ENCODE peak calls at places on chromosome 11, in six cellular contexts. Y is glutamatergic neuron, Z is D721Med, J is fibroblast of lung, E is BE2C, R is GM12865. C is an unnamed sample.

GRCh38 chr11:12556788-12557384 is 117.3 kb upstream of the TEAD1 start:
- DNase-seq in Y (no peak), J (peak; percentile 98), Z (no peak), E (no peak), R (no peak), C (no peak)

GRCh38 chr11:132792341-132793140 is 739.8 kb downstream of the OPCML start:
- DNase-seq in E (peak; percentile 11), Z (no peak), R (no peak), J (no peak), Y (peak; percentile 31), C (no peak)

GRCh38 chr11:25953015-25953414 is 378.9 kb upstream of the ANO3 start:
- DNase-seq in Y (no peak), R (no peak), Z (no peak), E (no peak), J (no peak), C (no peak)

GRCh38 chr11:16280256-16280682 is 76.1 kb downstream of the SOX6 start:
- DNase-seq in Y (no peak), J (peak; percentile 19), E (peak; percentile 32), Z (no peak), R (peak; percentile 6), C (no peak)

GRCh38 chr11:63017306-63017974 is 1.8 kb upstream of the SLC22A8 start:
- DNase-seq in R (no peak), Z (no peak), Y (no peak), E (peak; percentile 69), J (peak; percentile 3), C (no peak)

GRCh38 chr11:88202498-88202897 is 27.3 kb upstream of the RAB38 start:
- DNase-seq in J (no peak), R (no peak), Z (no peak), Y (no peak), E (no peak), C (no peak)

GRCh38 chr11:31649567-31649966 is 140.0 kb downstream of the ELP4 start:
- DNase-seq in R (no peak), E (no peak), J (no peak), Z (no peak), Y (no peak), C (no peak)

GRCh38 chr11:103396237-103396636 is 287.0 kb downstream of the DYNC2H1 start:
- DNase-seq in J (peak; percentile 27), Z (no peak), Y (no peak), E (no peak), R (no peak), C (no peak)

GRCh38 chr11:3186166-3186953 is 21.2 kb upstream of the OSBPL5 start:
- DNase-seq in Y (no peak), Z (no peak), J (no peak), R (no peak), E (no peak), C (no peak)

GRCh38 chr11:47415949-47416472 is 7.6 kb downstream of the SLC39A13 start:
- DNase-seq in R (no peak), J (peak; percentile 95), Y (no peak), Z (no peak), E (no peak), C (no peak)

GRCh38 chr11:86041975-86042378 is 26.9 kb downstream of the PICALM start:
- DNase-seq in Y (peak; percentile 22), R (peak; percentile 88), Z (peak; percentile 33), E (peak; percentile 61), J (peak; percentile 90), C (no peak)

GRCh38 chr11:27698872-27699241 is 1.4 kb downstream of the BDNF start:
- DNase-seq in J (peak; percentile 90), Y (peak; percentile 91), R (peak; percentile 78), Z (no peak), E (peak; percentile 73), C (no peak)

GRCh38 chr11:13963169-13963948 is 836 bp downstream of the SPON1 start:
- DNase-seq in E (no peak), Y (peak; percentile 36), J (peak; percentile 20), R (no peak), Z (peak; percentile 33), C (no peak)

GRCh38 chr11:45166604-45166897 is 20.1 kb downstream of the PRDM11 start:
- DNase-seq in J (no peak), E (no peak), Z (no peak), Y (no peak), R (no peak), C (no peak)

GRCh38 chr11:61149624-61150615 is 11.3 kb downstream of the VPS37C start:
- DNase-seq in E (no peak), R (no peak), Y (no peak), Z (no peak), J (no peak), C (peak; percentile 44)

GRCh38 chr11:44702897-44703296 is 23.9 kb upstream of the TSPAN18 start:
- DNase-seq in Y (no peak), Z (no peak), E (peak; percentile 75), J (peak; percentile 36), R (no peak), C (no peak)

GRCh38 chr11:100908746-100909145 is 220.9 kb downstream of the PGR start:
- DNase-seq in E (no peak), J (peak; percentile 85), R (peak; percentile 29), Z (no peak), Y (no peak), C (no peak)

GRCh38 chr11:64914123-64914522 is 2.9 kb downstream of the ATG2A start:
- DNase-seq in Y (no peak), E (no peak), J (no peak), Z (no peak), R (no peak), C (no peak)

GRCh38 chr11:65424200-65425104 is 1.9 kb downstream of the NEAT1 start:
- DNase-seq in J (peak; percentile 47), Z (no peak), R (peak; percentile 57), Y (no peak), E (peak; percentile 42), C (no peak)

GRCh38 chr11:66326261-66327111 is 9.6 kb upstream of the CD248 start:
- DNase-seq in J (peak; percentile 33), Y (peak; percentile 34), Z (no peak), R (no peak), E (no peak), C (no peak)

GRCh38 chr11:3849297-3849874 is 6.1 kb upstream of the STIM1 start:
- DNase-seq in J (no peak), Z (no peak), Y (no peak), E (peak; percentile 17), R (peak; percentile 58), C (no peak)

GRCh38 chr11:34002420-34002819 is 49.1 kb upstream of the CAPRIN1 start:
- DNase-seq in E (no peak), Z (no peak), Y (peak; percentile 51), R (no peak), J (no peak), C (no peak)

GRCh38 chr11:134856371-134856971 is 444.4 kb upstream of the B3GAT1 start:
- DNase-seq in Z (no peak), R (no peak), E (no peak), J (no peak), Y (no peak), C (no peak)

GRCh38 chr11:28072321-28072720 is 35.6 kb downstream of the KIF18A start:
- DNase-seq in R (no peak), Y (no peak), J (peak; percentile 50), Z (no peak), E (no peak), C (no peak)

GRCh38 chr11:127136438-127136837 is 135.9 kb upstream of the KIRREL3 start:
- DNase-seq in Y (no peak), Z (no peak), R (no peak), E (no peak), J (no peak), C (no peak)

GRCh38 chr11:14386895-14387480 is 28.0 kb upstream of the RRAS2 start:
- DNase-seq in Z (no peak), R (no peak), E (peak; percentile 28), Y (peak; percentile 69), J (peak; percentile 84), C (no peak)

GRCh38 chr11:20840341-20840740 is 171.0 kb downstream of the NELL1 start:
- DNase-seq in J (no peak), E (peak; percentile 6), Z (no peak), R (no peak), Y (no peak), C (no peak)

GRCh38 chr11:109040303-109040702 is 375.4 kb downstream of the DDX10 start:
- DNase-seq in Y (peak; percentile 24), J (no peak), Z (no peak), E (peak; percentile 38), R (peak; percentile 19), C (no peak)

GRCh38 chr11:13076961-13077360 is 67.8 kb downstream of the RASSF10 start:
- DNase-seq in Z (no peak), E (no peak), R (no peak), Y (no peak), J (no peak), C (no peak)

GRCh38 chr11:68038718-68039525 is at the start of gene TCIRG1:
- DNase-seq in Z (no peak), J (peak; percentile 72), E (peak; percentile 50), Y (no peak), R (peak; percentile 84), C (peak; percentile 71)

GRCh38 chr11:46722566-46723358 is 3.7 kb downstream of the F2 start:
- DNase-seq in Y (no peak), R (no peak), Z (no peak), J (no peak), E (no peak), C (no peak)

GRCh38 chr11:62013266-62014157 is 46.1 kb upstream of the FTH1 start:
- DNase-seq in J (no peak), Z (no peak), E (no peak), R (no peak), Y (no peak), C (no peak)

GRCh38 chr11:113308601-113309000 is 5.8 kb upstream of the TTC12 start:
- DNase-seq in R (no peak), Z (no peak), E (no peak), Y (no peak), J (no peak), C (no peak)

GRCh38 chr11:125075900-125076317 is 12.8 kb downstream of the SLC37A2 start:
- DNase-seq in Z (no peak), J (peak; percentile 51), R (no peak), E (no peak), Y (no peak), C (no peak)
- TF ChIP-seq CTCF in Z (no peak), J (no peak), R (no peak), E (no peak), Y (no peak), C (no peak)

GRCh38 chr11:17932472-17932871 is 80.4 kb downstream of the SERGEF start:
- DNase-seq in E (no peak), Z (no peak), Y (no peak), J (no peak), R (no peak), C (no peak)
- TF ChIP-seq CTCF in E (no peak), Z (no peak), Y (peak; percentile 18), J (no peak), R (peak; percentile 3), C (no peak)

GRCh38 chr11:83827520-83827919 is 541.4 kb upstream of the CCDC90B start:
- DNase-seq in J (peak; percentile 74), E (no peak), R (no peak), Y (no peak), Z (no peak), C (no peak)
- TF ChIP-seq CTCF in J (no peak), E (no peak), R (no peak), Y (no peak), Z (no peak), C (no peak)

DNA sequence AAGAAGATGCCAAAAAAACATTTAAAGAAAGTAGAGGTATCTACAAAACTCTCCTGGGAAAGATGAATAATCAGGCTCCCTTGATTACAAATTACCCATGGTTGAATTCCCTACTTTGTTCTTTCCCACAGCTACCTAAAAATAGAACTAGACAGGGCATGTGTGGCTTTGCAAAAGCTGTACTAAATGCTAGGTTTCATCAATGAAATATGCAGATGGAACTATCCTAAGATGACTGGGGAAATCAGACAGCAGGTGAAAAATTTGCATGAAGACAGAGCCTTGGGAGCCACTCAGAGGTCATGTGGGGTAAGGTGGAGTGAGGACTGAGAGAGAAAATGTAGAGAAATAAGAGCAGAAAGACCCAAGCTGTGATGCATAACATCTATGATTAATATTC is 14.7 kb downstream of the LAYN start:
- DNase-seq in J (peak; percentile 93), R (no peak), Y (no peak), Z (no peak), E (no peak), C (no peak)
- TF ChIP-seq CTCF in J (no peak), R (no peak), Y (no peak), Z (no peak), E (no peak), C (no peak)